ENCODE peak calls at places on chromosomes 2 and 18, in six cellular contexts. R is mesendoderm, T is neuronal stem cell, U is mesenchymal stem cell, G is IMR-90, B is H1. L is an unnamed sample.

GRCh38 chr2:156818944-156819343 is 382.8 kb downstream of the GPD2 start:
- DNase-seq in G (peak; percentile 67), T (no peak), U (peak; percentile 48), B (no peak), R (no peak), L (no peak)

GRCh38 chr2:41498791-41499190 is 549.0 kb upstream of the PKDCC start:
- DNase-seq in B (no peak), T (no peak), U (no peak), R (no peak), G (no peak), L (no peak)

GRCh38 chr2:15640291-15640711 is 48.6 kb downstream of the DDX1 start:
- DNase-seq in G (peak; percentile 86), B (no peak), T (no peak), R (peak; percentile 40), U (peak; percentile 72), L (no peak)

GRCh38 chr18:40056085-40056484 is 1898.9 kb upstream of the PIK3C3 start:
- DNase-seq in U (no peak), R (no peak), B (no peak), G (no peak), T (no peak), L (no peak)

GRCh38 chr2:174492963-174493431 is 6.2 kb upstream of the GPR155 start:
- DNase-seq in U (no peak), T (no peak), B (no peak), R (no peak), G (no peak), L (no peak)

GRCh38 chr2:217530399-217531100 is 472.2 kb downstream of the TNS1 start:
- DNase-seq in T (no peak), U (no peak), R (no peak), B (no peak), G (no peak), L (no peak)

GRCh38 chr18:5457467-5457957 is 86.3 kb downstream of the EPB41L3 start:
- DNase-seq in T (no peak), R (peak; percentile 4), G (no peak), B (no peak), U (no peak), L (no peak)

GRCh38 chr2:239522002-239522739 is 121.4 kb upstream of the HDAC4 start:
- DNase-seq in U (no peak), G (no peak), R (no peak), B (no peak), T (no peak), L (no peak)

GRCh38 chr18:67117804-67118203 is 398.7 kb downstream of the DSEL start:
- DNase-seq in T (no peak), G (no peak), B (no peak), R (no peak), U (peak; percentile 28), L (no peak)

GRCh38 chr2:36354816-36355156 is 792 bp upstream of the CRIM1 start:
- DNase-seq in G (no peak), B (no peak), T (no peak), R (no peak), U (no peak), L (no peak)

GRCh38 chr2:23497063-23497462 is 112.1 kb downstream of the KLHL29 start:
- DNase-seq in T (no peak), B (no peak), R (no peak), G (peak; percentile 30), U (no peak), L (no peak)

GRCh38 chr2:55338268-55338667 is 69.2 kb upstream of the MTIF2 start:
- DNase-seq in T (no peak), R (no peak), B (no peak), G (peak; percentile 67), U (no peak), L (no peak)

GRCh38 chr18:48819781-48820482 is 130.8 kb downstream of the SMAD7 start:
- DNase-seq in T (no peak), G (no peak), R (no peak), U (no peak), B (peak; percentile 32), L (peak; percentile 14)

GRCh38 chr2:98514879-98515570 is 70.4 kb downstream of the INPP4A start:
- DNase-seq in U (peak; percentile 67), B (no peak), R (peak; percentile 51), T (no peak), G (peak; percentile 68), L (no peak)

GRCh38 chr18:55262021-55262560 is 302.8 kb upstream of the CCDC68 start:
- DNase-seq in T (no peak), B (no peak), G (no peak), U (no peak), R (peak; percentile 56), L (no peak)

DNA sequence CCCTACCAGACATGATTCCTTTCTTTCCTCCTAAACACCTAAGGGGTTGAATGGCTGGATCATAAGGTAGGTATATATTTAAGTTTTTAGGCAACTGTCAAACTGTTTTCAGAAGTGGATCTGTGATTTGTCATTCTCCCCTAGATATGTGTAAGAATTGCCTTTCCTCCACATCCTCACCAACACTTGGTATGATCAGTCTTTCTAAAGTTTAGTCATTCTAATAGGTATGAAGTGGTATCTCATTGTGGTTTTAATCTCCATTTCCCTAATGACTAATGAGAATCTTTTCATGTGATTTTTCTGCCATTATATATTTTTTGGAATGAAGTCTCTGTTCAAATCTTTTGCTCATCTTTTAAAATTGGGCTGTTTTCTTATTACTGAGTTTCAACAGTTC is 122.1 kb downstream of the TFCP2L1 start:
- DNase-seq in G (no peak), R (no peak), U (no peak), T (no peak), B (no peak), L (no peak)
- H2BK15ac ChIP-seq in G (no peak overlapping the region), R (no peak overlapping the region), U (no peak overlapping the region), T (no peak overlapping the region), B (no peak overlapping the region), L (no peak overlapping the region)

DNA sequence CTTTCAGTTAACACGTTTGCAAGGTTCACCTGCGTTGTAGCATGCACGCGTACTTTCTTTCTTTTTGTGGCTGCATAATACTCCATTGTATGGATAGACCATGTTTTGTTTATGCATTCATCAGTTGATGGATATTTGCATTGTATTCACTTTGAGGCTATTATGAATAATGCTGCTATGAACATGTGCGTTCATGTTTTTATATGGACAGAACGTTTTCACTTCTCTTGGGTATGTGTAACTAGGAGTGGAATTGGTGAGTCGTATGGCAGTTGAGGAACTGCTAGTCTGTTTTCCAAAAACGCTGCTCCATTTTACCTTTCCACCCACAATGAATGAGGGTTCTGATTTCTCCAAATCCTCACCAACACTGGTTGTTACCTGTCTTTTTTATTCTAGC is 244.3 kb downstream of the GLI2 start:
- DNase-seq in U (no peak), B (no peak), R (no peak), T (no peak), G (no peak), L (no peak)
- H2BK15ac ChIP-seq in U (no peak overlapping the region), B (no peak overlapping the region), R (no peak overlapping the region), T (no peak overlapping the region), G (no peak overlapping the region), L (no peak overlapping the region)

GRCh38 chr18:60021556-60021955 is 121.8 kb downstream of the PMAIP1 start:
- DNase-seq in T (no peak), G (no peak), U (no peak), R (no peak), B (no peak), L (no peak)

GRCh38 chr18:60020107-60020925 is 120.5 kb downstream of the PMAIP1 start:
- DNase-seq in B (no peak), R (no peak), T (no peak), G (peak; percentile 26), U (peak; percentile 60), L (no peak)

GRCh38 chr18:60017371-60017770 is 117.6 kb downstream of the PMAIP1 start:
- DNase-seq in B (no peak), G (no peak), R (no peak), U (no peak), T (no peak), L (no peak)

GRCh38 chr18:60018801-60019462 is 119.1 kb downstream of the PMAIP1 start:
- DNase-seq in R (no peak), G (peak; percentile 45), B (no peak), T (no peak), U (peak; percentile 83), L (no peak)

DNA sequence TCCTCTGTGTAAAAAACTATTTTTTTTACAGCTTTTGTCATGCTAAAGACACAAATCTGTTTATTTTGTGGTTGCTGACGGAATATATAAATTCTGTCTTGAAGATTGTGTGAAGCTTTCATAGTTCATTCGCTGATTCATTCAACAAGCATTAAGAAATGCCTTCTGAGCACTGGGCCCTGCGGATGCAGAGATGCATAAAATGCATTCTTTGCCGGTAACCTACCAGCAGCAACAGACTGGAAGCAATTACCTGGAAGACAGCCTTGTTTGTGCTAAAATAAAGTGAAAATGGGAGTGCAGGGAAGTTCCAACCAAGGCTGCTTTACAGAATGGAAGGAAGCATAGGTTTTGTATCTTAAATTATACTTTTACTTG is 119.7 kb downstream of the PMAIP1 start:
- DNase-seq in U (peak; percentile 91), B (no peak), R (peak; percentile 62), G (peak; percentile 87), T (no peak), L (no peak)
- H2BK15ac ChIP-seq in U (no peak overlapping the region), B (no peak overlapping the region), R (no peak overlapping the region), G (no peak overlapping the region), T (no peak overlapping the region), L (no peak overlapping the region)

DNA sequence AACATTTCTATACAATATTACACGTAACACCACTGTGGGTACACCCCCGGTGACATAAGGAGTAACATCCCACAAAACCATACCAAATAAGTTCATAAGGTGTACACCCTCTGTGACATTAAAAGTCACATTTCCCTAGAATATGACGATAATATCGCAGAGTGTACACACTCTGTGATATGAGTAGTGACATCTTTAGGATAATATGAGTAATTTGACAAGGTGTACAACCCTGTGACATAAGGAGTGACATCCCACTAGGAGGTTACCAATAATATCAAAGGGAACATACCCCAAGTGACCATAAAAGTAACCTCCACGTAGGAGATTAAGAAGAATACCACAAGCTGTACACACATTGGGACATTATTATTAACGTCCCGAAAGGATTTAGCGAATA is 24.0 kb upstream of the TEX261 start:
- DNase-seq in T (no peak), U (no peak), G (no peak), B (no peak), R (no peak), L (no peak)
- H2BK15ac ChIP-seq in T (no peak overlapping the region), U (no peak overlapping the region), G (no peak overlapping the region), B (no peak overlapping the region), R (no peak overlapping the region), L (no peak overlapping the region)

DNA sequence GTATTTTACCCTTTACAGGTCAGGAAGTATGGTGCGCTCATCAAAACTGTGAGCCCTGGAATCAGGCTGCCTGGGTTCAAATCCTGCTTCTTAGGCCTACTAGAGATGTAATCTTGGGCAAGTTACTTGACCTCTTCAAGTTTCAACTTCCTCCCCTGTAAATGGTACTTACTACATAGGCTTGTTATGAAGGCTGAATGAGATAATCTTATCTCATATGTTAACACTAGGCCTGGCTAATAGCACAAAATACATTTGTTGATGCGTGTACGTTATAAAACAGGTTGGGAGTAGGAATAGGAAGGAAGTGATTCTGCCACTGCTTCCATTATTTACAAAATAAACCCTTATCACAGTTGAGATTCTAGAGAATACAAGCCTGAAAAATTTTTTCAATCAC is 1.7 kb upstream of the RFTN2 start:
- DNase-seq in B (no peak), U (peak; percentile 43), T (no peak), G (no peak), R (peak; percentile 42), L (no peak)
- H2BK15ac ChIP-seq in B (no peak overlapping the region), U (no peak overlapping the region), T (no peak overlapping the region), G (no peak overlapping the region), R (no peak overlapping the region), L (no peak overlapping the region)